ENCODE peak calls at places on chromosomes 4 and X, in ten cellular contexts. X, B, R, F, K, Y, G, J, L and E are unnamed samples. For H3K4me1, the result is how much of the 10 kb centered on the place peaks cover.

GRCh38 chrX:150062292-150063137 is 124.2 kb upstream of the EOLA2 start:
- DNase-seq in R (no peak), K (no peak), Y (no peak), X (no peak), F (peak), L (peak), J (no peak), B (peak), G (no peak), E (peak)

GRCh38 chrX:4175221-4175620 is 461.8 kb upstream of the PRKX start:
- DNase-seq in B (no peak), K (no peak), L (no peak), J (no peak), X (no peak), R (no peak), Y (no peak), G (no peak), F (no peak), E (no peak)

GRCh38 chr4:17324431-17324830 is 187.5 kb downstream of the QDPR start:
- DNase-seq in F (peak), J (peak), X (peak), B (no peak), R (peak), G (peak), Y (peak), K (peak), L (peak), E (no peak)

GRCh38 chr4:3263053-3263958 is 14.3 kb downstream of the MSANTD1 start:
- DNase-seq in X (no peak), R (no peak), B (peak), K (peak), F (no peak), L (no peak), Y (no peak), J (no peak), G (no peak), E (no peak)

GRCh38 chr4:190019023-190019858 is 7.8 kb downstream of the FRG2 start:
- DNase-seq in R (no peak), F (no peak), L (no peak), Y (peak), X (no peak), G (no peak), K (no peak), B (no peak), J (no peak), E (no peak)

GRCh38 chr4:120716346-120716745 is 206.2 kb downstream of the PRDM5 start:
- DNase-seq in F (no peak), K (no peak), R (no peak), G (no peak), J (no peak), Y (no peak), L (no peak), X (no peak), B (no peak), E (no peak)

GRCh38 chr4:134126955-134127354 is 74.6 kb downstream of the PABPC4L start:
- DNase-seq in J (no peak), L (no peak), K (no peak), F (no peak), X (no peak), G (no peak), B (no peak), R (no peak), Y (no peak), E (no peak)

GRCh38 chr4:143397335-143397734 is 60.7 kb downstream of the GAB1 start:
- DNase-seq in F (no peak), Y (no peak), L (no peak), R (no peak), X (no peak), K (no peak), J (no peak), G (no peak), B (no peak), E (no peak)

GRCh38 chr4:24513718-24514117 is 70.6 kb downstream of the DHX15 start:
- DNase-seq in G (no peak), L (no peak), R (no peak), K (no peak), B (no peak), F (no peak), J (no peak), X (no peak), Y (no peak), E (no peak)

GRCh38 chr4:11483076-11483475 is 54.4 kb upstream of the HS3ST1 start:
- DNase-seq in G (no peak), F (no peak), K (no peak), L (no peak), R (no peak), J (no peak), Y (no peak), B (no peak), X (no peak), E (no peak)

GRCh38 chrX:134533952-134534351 is 74.0 kb downstream of the HPRT1 start:
- DNase-seq in B (no peak), G (no peak), J (no peak), R (no peak), L (peak), F (no peak), K (no peak), X (no peak), Y (no peak), E (no peak)

GRCh38 chr4:69057620-69058409 is 38.5 kb upstream of the UGT2B7 start:
- DNase-seq in G (no peak), B (no peak), X (no peak), F (no peak), L (peak), J (no peak), R (no peak), Y (peak), K (no peak), E (no peak)

GRCh38 chr4:38759077-38759789 is 23.6 kb downstream of the TLR10 start:
- DNase-seq in R (peak), J (peak), F (peak), L (peak), B (peak), G (no peak), K (peak), Y (peak), X (peak), E (peak)

GRCh38 chr4:174561556-174561955 is 39.3 kb upstream of the HPGD start:
- DNase-seq in R (no peak), K (no peak), Y (peak), F (peak), L (no peak), X (no peak), B (no peak), G (no peak), J (no peak), E (no peak)

GRCh38 chrX:4547218-4547836 is 833.9 kb upstream of the PRKX start:
- DNase-seq in F (peak), K (peak), L (peak), X (peak), B (no peak), J (peak), R (peak), G (peak), Y (peak), E (peak)

GRCh38 chrX:139702658-139703057 is 5.3 kb downstream of the MCF2 start:
- DNase-seq in K (no peak), F (no peak), L (no peak), Y (no peak), J (no peak), B (no peak), X (no peak), G (no peak), R (no peak), E (no peak)

GRCh38 chrX:143853488-143853887 is 30.4 kb upstream of the UBE2NL start:
- DNase-seq in L (peak), G (no peak), J (no peak), X (no peak), B (no peak), K (no peak), Y (no peak), R (no peak), F (no peak), E (no peak)

GRCh38 chrX:43707812-43708548 is 51.9 kb downstream of the MAOA start:
- DNase-seq in B (peak), Y (no peak), L (peak), J (no peak), F (no peak), X (peak), G (no peak), R (no peak), K (peak), E (peak)

GRCh38 chr4:152097371-152097770 is 336.6 kb upstream of the GATB start:
- DNase-seq in R (no peak), Y (no peak), J (no peak), K (no peak), G (no peak), X (no peak), F (no peak), B (no peak), L (no peak), E (no peak)

GRCh38 chr4:116122131-116122530 is 963.2 kb downstream of the TRAM1L1 start:
- DNase-seq in Y (no peak), X (no peak), B (no peak), F (peak), K (no peak), J (no peak), G (no peak), L (no peak), R (no peak), E (no peak)

GRCh38 chr4:7540654-7541413 is 106.1 kb upstream of the PSAPL1 start:
- DNase-seq in J (no peak), L (no peak), X (no peak), G (no peak), K (no peak), F (no peak), R (no peak), B (no peak), Y (no peak), E (no peak)

GRCh38 chrX:152903589-152903988 is 5.7 kb downstream of the ZNF185 start:
- DNase-seq in F (no peak), J (no peak), L (no peak), K (no peak), R (no peak), Y (no peak), G (no peak), X (no peak), B (no peak), E (no peak)

GRCh38 chrX:152901816-152902501 is 4.1 kb downstream of the ZNF185 start:
- DNase-seq in X (no peak), G (no peak), K (no peak), L (no peak), J (no peak), F (no peak), R (no peak), B (no peak), Y (peak), E (no peak)

GRCh38 chrX:152900937-152901445 is 3.1 kb downstream of the ZNF185 start:
- DNase-seq in R (no peak), G (no peak), X (no peak), K (no peak), Y (no peak), L (no peak), F (no peak), J (no peak), B (no peak), E (no peak)

GRCh38 chrX:152904151-152905080 is 6.5 kb downstream of the ZNF185 start:
- DNase-seq in F (peak), B (peak), L (peak), Y (peak), G (no peak), K (peak), X (peak), R (peak), J (peak), E (no peak)

DNA sequence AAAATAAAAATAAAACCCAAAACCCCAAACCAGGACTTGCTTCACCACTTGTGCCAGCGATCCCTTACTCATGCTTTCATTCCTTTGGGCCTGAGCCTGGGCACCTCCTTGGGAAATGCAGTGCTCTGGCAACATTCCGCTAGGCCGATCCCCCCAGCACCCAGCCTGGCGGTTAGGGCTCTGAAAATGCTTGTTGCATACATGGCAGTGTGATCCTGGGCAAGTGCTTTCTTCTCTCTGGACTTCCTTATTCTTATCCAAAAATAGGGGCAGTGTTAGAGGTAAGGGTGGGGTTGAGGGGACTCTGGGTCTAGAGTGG is 4.6 kb downstream of the ZNF185 start:
- DNase-seq in Y (no peak), R (no peak), L (no peak), G (no peak), F (no peak), X (no peak), B (no peak), K (no peak), J (no peak), E (no peak)
- H3K27ac ChIP-seq in Y (no peak), R (no peak), L (no peak), G (no peak), F (no peak), X (no peak), B (no peak), K (no peak), J (no peak), E (no peak)

DNA sequence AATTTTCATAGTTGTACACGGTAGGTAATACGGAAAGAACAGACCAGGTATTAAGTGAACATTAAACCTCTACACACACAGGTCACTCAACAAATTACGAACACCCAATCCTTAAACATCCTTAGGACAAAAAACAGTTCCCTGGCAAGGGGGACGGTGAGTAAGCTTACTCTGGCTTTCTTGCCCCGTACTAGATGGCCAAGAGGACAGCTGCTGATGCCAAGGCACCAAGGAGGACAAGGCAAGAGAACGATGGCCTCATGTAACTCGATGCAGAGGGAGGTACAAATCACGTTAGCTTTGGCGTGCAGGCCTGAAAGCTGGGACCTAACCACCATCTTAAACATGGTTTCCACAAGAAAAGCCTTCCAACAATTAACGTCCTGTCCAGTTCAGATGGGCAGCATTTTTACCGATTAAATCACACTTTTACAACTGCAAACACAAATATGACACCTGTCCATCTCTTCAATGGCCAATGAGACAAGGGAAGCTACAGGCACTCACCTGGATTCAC is 23.7 kb downstream of the FAT1 start:
- DNase-seq in X (no peak), R (no peak), Y (no peak), F (no peak), B (peak), G (no peak), L (no peak), J (no peak), K (no peak), E (no peak)
- H3K4me1 ChIP-seq in X (under half), R (under half), Y (under half), F (under half), B (half or more), G (half or more), L (under half), J (under half), K (half or more), E (under half)

DNA sequence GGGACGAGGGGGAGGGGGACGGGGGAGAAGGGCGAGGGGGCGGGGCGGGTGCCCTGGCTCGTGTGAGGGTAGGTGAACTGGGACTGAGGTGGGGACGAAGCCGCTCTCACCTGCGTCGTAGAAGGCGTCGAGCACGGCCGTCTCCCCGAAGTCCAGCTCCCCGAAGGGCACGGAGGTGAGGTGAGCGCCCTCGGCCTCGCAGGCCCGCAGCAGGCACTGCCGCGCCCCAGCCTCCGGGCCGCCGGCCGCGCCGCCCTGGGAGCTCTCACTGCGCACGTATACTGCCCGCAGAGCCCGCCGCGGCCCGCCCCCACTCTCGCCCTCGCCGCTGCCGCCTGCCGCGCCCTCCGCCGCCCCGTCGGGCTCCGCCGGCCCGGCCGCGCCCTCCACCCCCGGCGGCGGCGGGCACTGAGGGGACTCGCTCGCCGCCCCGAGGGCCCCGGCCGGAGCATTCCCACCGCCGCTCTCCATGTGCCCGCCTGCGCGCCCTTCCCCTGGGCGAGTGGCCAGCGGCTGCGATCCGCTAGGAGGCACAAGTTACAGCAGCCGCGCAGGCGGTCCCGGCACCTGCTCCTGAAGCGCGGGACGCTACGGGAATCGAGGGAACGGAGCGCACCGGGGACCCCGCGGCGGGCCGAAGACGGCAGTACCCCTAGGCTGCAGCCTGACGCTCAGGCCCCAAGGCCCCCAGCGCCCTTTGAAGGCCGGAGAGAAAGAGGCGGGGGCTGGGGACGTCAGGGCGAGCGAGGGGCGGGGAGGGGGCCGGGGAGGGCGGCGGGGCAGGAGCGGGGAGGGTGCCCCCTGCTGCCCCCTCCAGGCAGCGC is at the start of gene MAP3K15:
- DNase-seq in K (no peak), J (no peak), R (no peak), F (peak), B (no peak), Y (peak), X (no peak), G (no peak), L (peak), E (no peak)
- H3K4me3 ChIP-seq in K (peak), J (no peak), R (no peak), F (peak), B (peak), Y (no peak), X (no peak), G (peak), L (peak), E (peak)

GRCh38 chr4:30718889-30719252 is 1.3 kb upstream of the PCDH7 start:
- DNase-seq in F (no peak), Y (peak), K (peak), J (no peak), X (peak), R (no peak), L (peak), G (no peak), B (no peak), E (no peak)

GRCh38 chr4:30720656-30721352 is 635 bp downstream of the PCDH7 start:
- DNase-seq in G (no peak), R (no peak), Y (peak), K (peak), B (peak), F (peak), J (no peak), L (peak), X (peak), E (no peak)

GRCh38 chr4:30719363-30720020 is 677 bp upstream of the PCDH7 start:
- DNase-seq in K (peak), B (peak), J (no peak), Y (peak), X (peak), F (peak), L (peak), R (no peak), G (no peak), E (no peak)

GRCh38 chr4:30721353-30722091 is 1.4 kb downstream of the PCDH7 start:
- DNase-seq in K (peak), Y (peak), L (peak), B (peak), G (no peak), J (no peak), X (peak), R (no peak), F (peak), E (no peak)

GRCh38 chr4:30720021-30720655 is at the start of gene PCDH7:
- DNase-seq in K (peak), F (peak), R (no peak), L (peak), X (peak), J (no peak), Y (peak), B (peak), G (no peak), E (no peak)
- H3K27ac ChIP-seq in K (peak), F (no peak), R (no peak), L (peak), X (peak), J (no peak), Y (peak), B (peak), G (peak), E (peak)

GRCh38 chr4:74628808-74629616 is 165.3 kb downstream of the BTC start:
- DNase-seq in X (no peak), R (no peak), J (no peak), G (no peak), K (no peak), L (no peak), B (no peak), F (no peak), Y (no peak), E (no peak)
- H3K4me1 ChIP-seq in X (under half), R (under half), J (under half), G (half or more), K (under half), L (under half), B (under half), F (half or more), Y (under half), E (under half)

GRCh38 chr4:140154572-140154891 is 548 bp upstream of the MAML3 start:
- DNase-seq in B (no peak), L (no peak), J (no peak), F (no peak), K (no peak), X (no peak), R (no peak), G (no peak), Y (no peak), E (no peak)
- H3K4me3 ChIP-seq in B (peak), L (peak), J (peak), F (peak), K (peak), X (peak), R (peak), G (peak), Y (no peak), E (peak)

GRCh38 chrX:106611682-106612402 is at the start of gene RADX:
- DNase-seq in L (peak), J (peak), Y (peak), F (peak), G (peak), B (peak), X (peak), R (peak), K (peak), E (peak)
- H3K27ac ChIP-seq in L (no peak), J (peak), Y (no peak), F (no peak), G (peak), B (peak), X (peak), R (peak), K (no peak), E (no peak)

DNA sequence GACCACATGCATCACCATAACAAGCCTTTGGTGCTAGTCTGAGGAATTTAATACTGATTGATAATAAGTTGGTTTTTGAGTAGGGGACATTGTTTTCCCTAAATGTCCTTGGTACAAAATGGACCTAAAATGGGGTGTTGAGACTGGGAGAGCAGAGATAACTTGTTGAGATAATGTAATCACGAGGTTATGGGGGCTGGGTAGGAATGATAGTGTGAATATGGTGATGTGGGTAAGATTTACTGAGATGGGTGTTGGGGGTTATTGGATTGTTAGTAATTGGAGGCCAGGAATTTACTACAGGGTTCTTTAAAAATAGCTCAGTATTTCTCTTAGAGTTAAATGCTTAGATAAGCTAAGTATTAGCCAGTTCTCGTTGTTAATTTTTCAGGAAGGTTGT is 3.9 kb downstream of the BMP2K start:
- DNase-seq in X (no peak), L (no peak), Y (no peak), F (no peak), B (no peak), K (no peak), G (no peak), R (no peak), J (no peak), E (no peak)
- H3K4me1 ChIP-seq in X (under half), L (under half), Y (under half), F (under half), B (under half), K (half or more), G (under half), R (half or more), J (under half), E (under half)

GRCh38 chr4:188811116-188811515 is 671.9 kb downstream of the TRIML1 start:
- DNase-seq in Y (no peak), L (no peak), G (no peak), F (no peak), X (no peak), J (no peak), K (no peak), B (no peak), R (no peak), E (no peak)
- H3K4me3 ChIP-seq in Y (no peak), L (no peak), G (no peak), F (no peak), X (no peak), J (no peak), K (no peak), B (no peak), R (no peak), E (no peak)